ENCODE peak calls at places on chromosomes 13 and 19, in ten cellular contexts. O is bronchial epithelial cell; K is astrocyte of the cerebellum; Q is astrocyte of the spinal cord; P is lung; B is AG09309; S is spleen; U is cardiac muscle cell; G is CD8-positive, alpha-beta T cell; Y is foreskin fibroblast. F is an unnamed sample.

GRCh38 chr19:53432088-53432661 is 391 bp downstream of the ZNF761 start:
- DNase-seq in O (peak), K (no peak), Q (no peak), P (peak), B (no peak), S (peak), U (peak), G (no peak), Y (peak), F (peak)

GRCh38 chr19:44847144-44848035 is 1.3 kb downstream of the NECTIN2 start:
- DNase-seq in O (peak), K (no peak), Q (peak), P (peak), B (no peak), S (peak), U (peak), G (no peak), Y (peak), F (peak)

GRCh38 chr13:35621989-35622388 is 145.5 kb upstream of the MAB21L1 start:
- DNase-seq in O (peak), K (no peak), Q (no peak), P (no peak), B (no peak), S (no peak), U (no peak), G (no peak), Y (peak), F (no peak)

GRCh38 chr13:106336663-106337062 is 198.8 kb downstream of the EFNB2 start:
- DNase-seq in O (no peak), K (no peak), Q (no peak), P (no peak), B (no peak), S (no peak), U (no peak), G (no peak), Y (no peak), F (no peak)

GRCh38 chr19:38455031-38455430 is 21.5 kb downstream of the RYR1 start:
- DNase-seq in O (peak), K (no peak), Q (no peak), P (no peak), B (no peak), S (no peak), U (peak), G (no peak), Y (peak), F (no peak)

GRCh38 chr19:43841990-43842389 is 14.9 kb downstream of the ZNF283 start:
- DNase-seq in O (no peak), K (no peak), Q (no peak), P (no peak), B (no peak), S (no peak), U (no peak), G (no peak), Y (no peak), F (no peak)

GRCh38 chr13:37289212-37289935 is 183.9 kb upstream of the CSNK1A1L start:
- DNase-seq in O (no peak), K (no peak), Q (no peak), P (no peak), B (no peak), S (no peak), U (no peak), G (no peak), Y (no peak), F (no peak)

GRCh38 chr19:28633223-28634030 is 579.5 kb downstream of the UQCRFS1 start:
- DNase-seq in O (peak), K (peak), Q (peak), P (peak), B (peak), S (no peak), U (peak), G (peak), Y (peak), F (peak)

GRCh38 chr13:76038920-76039716 is 403.0 kb downstream of the LMO7 start:
- DNase-seq in O (no peak), K (no peak), Q (no peak), P (no peak), B (no peak), S (no peak), U (peak), G (no peak), Y (no peak), F (no peak)

GRCh38 chr19:4077800-4078683 is 11.3 kb upstream of the ZBTB7A start:
- DNase-seq in O (no peak), K (no peak), Q (no peak), P (no peak), B (no peak), S (peak), U (peak), G (no peak), Y (peak), F (peak)

GRCh38 chr13:23621316-23621645 is 51.1 kb downstream of the TNFRSF19 start:
- DNase-seq in O (peak), K (no peak), Q (peak), P (no peak), B (peak), S (no peak), U (no peak), G (no peak), Y (peak), F (no peak)

GRCh38 chr13:38905081-38905480 is 85.5 kb downstream of the STOML3 start:
- DNase-seq in O (peak), K (no peak), Q (no peak), P (no peak), B (no peak), S (no peak), U (no peak), G (no peak), Y (no peak), F (no peak)

GRCh38 chr13:75636339-75637095 is 387 bp downstream of the LMO7 start:
- DNase-seq in O (peak), K (no peak), Q (peak), P (no peak), B (no peak), S (peak), U (peak), G (peak), Y (peak), F (peak)

GRCh38 chr13:51477653-51478324 is 25.0 kb upstream of the INTS6 start:
- DNase-seq in O (no peak), K (no peak), Q (no peak), P (no peak), B (no peak), S (no peak), U (no peak), G (no peak), Y (no peak), F (no peak)

GRCh38 chr13:23570931-23571330 is 719 bp downstream of the TNFRSF19 start:
- DNase-seq in O (peak), K (no peak), Q (peak), P (no peak), B (no peak), S (no peak), U (no peak), G (no peak), Y (peak), F (no peak)

GRCh38 chr19:17752865-17753639 is 1.8 kb downstream of the FCHO1 start:
- DNase-seq in O (no peak), K (no peak), Q (no peak), P (no peak), B (no peak), S (no peak), U (no peak), G (no peak), Y (no peak), F (no peak)

GRCh38 chr19:17748884-17749638 is 2.2 kb upstream of the FCHO1 start:
- DNase-seq in O (no peak), K (no peak), Q (no peak), P (no peak), B (no peak), S (no peak), U (no peak), G (no peak), Y (no peak), F (no peak)

GRCh38 chr19:17749912-17750317 is 1.4 kb upstream of the FCHO1 start:
- DNase-seq in O (no peak), K (no peak), Q (no peak), P (no peak), B (no peak), S (no peak), U (no peak), G (peak), Y (no peak), F (no peak)

GRCh38 chr19:17751912-17752273 is 616 bp downstream of the FCHO1 start:
- DNase-seq in O (no peak), K (no peak), Q (no peak), P (no peak), B (no peak), S (no peak), U (no peak), G (no peak), Y (no peak), F (no peak)

DNA sequence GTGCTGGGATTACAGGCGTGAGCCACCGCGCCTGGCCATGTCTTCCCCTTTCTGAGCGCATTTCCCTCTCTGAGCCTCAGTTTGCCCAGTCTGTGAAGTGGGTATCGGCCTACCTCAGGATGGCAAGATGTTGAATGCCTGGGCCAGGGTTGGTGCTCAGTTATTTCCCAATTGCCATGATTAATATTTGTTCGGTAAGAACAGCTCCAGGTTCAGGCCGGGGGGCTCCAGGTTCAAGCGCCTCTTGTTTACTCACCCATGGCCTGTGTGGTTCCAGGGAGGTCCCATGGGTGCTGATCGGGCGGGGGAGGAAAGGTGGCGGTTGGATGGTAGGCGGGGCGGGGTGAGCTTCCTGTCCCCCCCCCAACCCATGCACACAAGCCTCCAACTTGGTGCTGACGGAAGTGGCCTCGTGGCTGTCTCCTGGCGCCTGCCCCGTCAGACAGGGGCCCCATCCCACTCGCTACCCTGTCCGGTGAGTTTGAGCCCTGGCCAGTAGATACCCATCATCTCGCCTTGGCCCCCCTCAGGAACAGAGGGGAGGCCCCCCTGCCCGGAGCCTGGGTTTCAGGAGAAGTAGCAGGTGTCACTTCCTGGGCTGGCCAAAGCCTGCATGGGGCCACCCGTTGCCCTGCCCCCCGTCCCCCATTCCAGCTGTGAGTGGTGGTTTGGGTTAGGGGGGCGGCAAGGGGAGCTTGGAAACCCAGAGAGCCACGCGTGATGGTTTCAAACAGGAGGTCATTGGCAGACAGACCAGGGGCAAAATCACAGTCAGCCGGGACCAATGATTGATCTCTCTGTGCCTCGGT is at the start of gene FCHO1:
- DNase-seq in O (no peak), K (no peak), Q (no peak), P (no peak), B (no peak), S (peak), U (no peak), G (peak), Y (no peak), F (peak)
- TF ChIP-seq CTCF in O (no peak), K (no peak), Q (no peak), P (no peak), B (no peak), S (no peak), U (no peak), G (no peak), Y (no peak), F (no peak)

DNA sequence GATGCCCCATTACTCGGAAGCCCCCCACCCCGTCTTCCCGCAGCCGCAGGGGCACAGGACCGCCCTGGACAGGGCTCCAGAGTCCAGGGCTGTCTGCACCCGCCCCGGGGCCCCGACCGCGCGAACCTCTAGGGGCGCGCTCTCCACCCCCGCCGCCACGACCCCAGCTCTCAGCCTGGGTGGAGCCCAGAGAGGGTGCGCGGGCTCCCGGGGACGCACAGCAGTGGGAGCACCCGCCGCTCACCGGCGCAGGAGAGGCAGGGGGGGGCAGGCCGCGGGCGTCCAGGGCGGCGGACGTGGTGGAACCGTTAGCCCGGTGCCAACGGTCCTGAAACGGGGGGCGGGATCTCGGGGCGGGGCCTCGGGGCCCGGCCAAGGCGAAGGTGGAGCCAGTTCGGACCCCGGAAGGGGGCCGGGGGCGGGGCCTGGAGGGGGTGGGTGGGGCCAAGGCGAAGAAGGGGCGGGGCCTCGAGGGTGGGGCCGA is at the start of gene ATP8B3:
- DNase-seq in O (no peak), K (no peak), Q (no peak), P (no peak), B (no peak), S (no peak), U (no peak), G (no peak), Y (no peak), F (peak)
- TF ChIP-seq CTCF in O (peak), K (peak), Q (no peak), P (no peak), B (peak), S (no peak), U (peak), G (no peak), Y (peak), F (no peak)

DNA sequence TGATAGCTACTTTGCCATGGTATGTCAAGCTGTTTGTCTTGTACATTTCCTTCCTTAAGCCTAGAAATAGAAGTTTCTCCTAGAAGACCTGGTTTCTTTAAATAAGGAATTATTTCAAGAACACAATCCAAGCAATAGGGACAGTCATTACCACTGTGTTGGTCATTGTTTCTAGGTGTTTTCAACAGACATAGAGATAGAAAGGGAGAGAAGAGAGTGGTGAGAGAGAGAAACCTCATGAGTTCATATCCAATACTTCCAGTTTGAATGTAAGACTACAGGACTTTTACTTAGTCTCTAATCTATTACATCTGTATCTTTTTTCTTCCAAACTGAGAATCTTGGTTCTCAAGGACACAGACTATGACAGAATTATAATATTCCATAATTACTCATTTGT is 245.9 kb upstream of the STARD13 start:
- DNase-seq in O (no peak), K (no peak), Q (no peak), P (no peak), B (no peak), S (no peak), U (no peak), G (no peak), Y (no peak), F (no peak)
- TF ChIP-seq CTCF in O (no peak), K (no peak), Q (no peak), P (no peak), B (no peak), S (no peak), U (no peak), G (no peak), Y (no peak), F (no peak)

GRCh38 chr13:27660511-27660910 is 38.8 kb downstream of the POLR1D start:
- DNase-seq in O (no peak), K (no peak), Q (no peak), P (no peak), B (no peak), S (no peak), U (no peak), G (no peak), Y (no peak), F (no peak)
- TF ChIP-seq CTCF in O (no peak), K (no peak), Q (no peak), P (no peak), B (no peak), S (no peak), U (no peak), G (no peak), Y (no peak), F (no peak)

GRCh38 chr19:14113762-14114414 is 3.7 kb downstream of the PRKACA start:
- DNase-seq in O (no peak), K (no peak), Q (no peak), P (peak), B (no peak), S (peak), U (no peak), G (peak), Y (no peak), F (no peak)
- TF ChIP-seq CTCF in O (peak), K (peak), Q (peak), P (no peak), B (peak), S (peak), U (peak), G (no peak), Y (peak), F (peak)